ENCODE peak calls at places on chromosomes 5 and 9, in six cellular contexts. Q, T, I, J, L and M are unnamed samples.
A peak's percentile ranks its signal among the peaks of the same experiment; 100 is the strongest.

GRCh38 chr5:14721990-14722656 is 57.6 kb downstream of the OTULIN start:
- DNase-seq in Q (no peak), I (no peak), L (no peak), J (no peak), T (no peak), M (no peak)

GRCh38 chr9:123437201-123437600 is 81.2 kb downstream of the CRB2 start:
- DNase-seq in I (no peak), Q (no peak), T (no peak), L (no peak), J (no peak), M (no peak)

GRCh38 chr5:107636555-107636954 is 34.2 kb downstream of the EFNA5 start:
- DNase-seq in Q (no peak), I (no peak), L (no peak), J (no peak), T (no peak), M (no peak)

GRCh38 chr5:133934822-133935793 is 33.3 kb downstream of the C5orf15 start:
- DNase-seq in J (no peak), Q (no peak), L (no peak), I (no peak), T (no peak), M (no peak)

GRCh38 chr5:39523821-39524220 is 99.0 kb upstream of the DAB2 start:
- DNase-seq in I (no peak), L (no peak), J (no peak), T (no peak), Q (no peak), M (peak; percentile 72)

GRCh38 chr5:50666261-50667078 is at the start of gene PARP8:
- DNase-seq in I (no peak), T (peak; percentile 76), J (peak; percentile 61), Q (peak; percentile 17), L (no peak), M (no peak)

GRCh38 chr9:112841261-112841660 is 49.4 kb downstream of the SLC46A2 start:
- DNase-seq in I (no peak), Q (no peak), T (no peak), L (no peak), J (no peak), M (no peak)

GRCh38 chr9:36389590-36389989 is 10.5 kb downstream of the RNF38 start:
- DNase-seq in T (no peak), L (no peak), J (no peak), I (no peak), Q (no peak), M (no peak)

GRCh38 chr5:147685991-147686390 is 96.5 kb downstream of the JAKMIP2 start:
- DNase-seq in Q (no peak), L (no peak), J (no peak), T (no peak), I (no peak), M (no peak)

GRCh38 chr9:85514256-85514655 is 227.5 kb downstream of the AGTPBP1 start:
- DNase-seq in J (no peak), I (no peak), L (no peak), T (no peak), Q (no peak), M (no peak)

GRCh38 chr9:36946653-36947052 is 87.4 kb downstream of the PAX5 start:
- DNase-seq in I (no peak), J (no peak), T (no peak), L (no peak), Q (no peak), M (no peak)

GRCh38 chr5:167050568-167051214 is 1240.8 kb upstream of the WWC1 start:
- DNase-seq in J (no peak), T (no peak), I (no peak), Q (no peak), L (no peak), M (no peak)

GRCh38 chr5:103428411-103428871 is 134.1 kb downstream of the NUDT12 start:
- DNase-seq in J (no peak), Q (no peak), L (peak; percentile 68), I (peak; percentile 78), T (no peak), M (no peak)

GRCh38 chr9:86601697-86602096 is 247.5 kb upstream of the TUT7 start:
- DNase-seq in T (no peak), I (peak; percentile 33), Q (no peak), J (no peak), L (no peak), M (no peak)

DNA sequence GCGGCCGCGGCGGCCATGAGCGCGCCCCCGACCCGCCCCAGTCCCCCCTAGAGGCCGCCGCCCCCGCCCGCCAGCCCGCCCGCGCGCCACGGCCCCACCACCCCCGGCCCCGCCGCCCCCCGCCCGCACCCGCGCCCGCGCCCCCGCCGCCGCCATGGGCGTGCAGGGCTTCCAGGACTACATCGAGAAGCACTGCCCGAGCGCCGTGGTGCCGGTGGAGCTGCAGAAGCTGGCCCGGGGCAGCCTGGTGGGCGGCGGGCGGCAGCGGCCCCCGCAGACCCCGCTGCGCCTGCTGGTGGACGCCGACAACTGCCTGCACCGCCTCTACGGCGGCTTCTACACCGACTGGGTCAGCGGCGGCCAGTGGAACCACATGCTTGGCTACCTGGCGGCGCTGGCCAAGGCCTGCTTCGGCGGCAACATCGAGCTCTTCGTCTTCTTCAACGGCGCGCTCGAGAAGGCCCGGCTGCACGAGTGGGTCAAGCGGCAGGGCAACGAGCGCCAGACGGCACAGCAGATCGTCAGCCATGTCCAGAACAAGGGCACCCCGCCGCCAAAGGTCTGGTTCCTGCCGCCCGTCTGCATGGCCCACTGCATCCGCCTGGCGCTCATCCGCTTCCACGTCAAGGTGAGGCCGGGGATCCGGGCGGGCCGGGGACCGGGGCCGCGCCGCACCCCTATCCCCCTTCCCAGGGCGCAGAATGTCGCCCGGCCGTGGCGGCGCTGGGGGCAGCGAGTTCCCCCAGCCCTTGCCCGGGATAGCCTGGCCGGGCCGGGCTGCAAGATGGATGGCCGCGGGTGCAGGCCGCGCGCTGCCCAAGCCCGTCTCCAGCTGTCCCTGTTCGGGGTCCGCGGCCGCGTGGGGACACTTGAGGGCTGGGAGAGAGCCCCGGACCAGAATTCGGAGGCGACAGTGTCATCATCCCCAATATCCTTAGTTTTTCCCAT is 551 bp downstream of the FAM120A start:
- DNase-seq in L (no peak), I (no peak), T (peak; percentile 73), J (peak; percentile 64), Q (peak; percentile 48), M (no peak)
- TF ChIP-seq CTCF in L (no peak), I (no peak), T (no peak), J (peak; percentile 5), Q (no peak), M (no peak)

GRCh38 chr5:501040-501832 is 23.0 kb downstream of the SLC9A3 start:
- DNase-seq in T (no peak), Q (no peak), I (no peak), L (no peak), J (no peak), M (no peak)

GRCh38 chr5:501833-502184 is 22.4 kb downstream of the SLC9A3 start:
- DNase-seq in Q (no peak), T (no peak), L (no peak), I (no peak), J (no peak), M (no peak)

GRCh38 chr5:504326-505148 is 19.7 kb downstream of the SLC9A3 start:
- DNase-seq in J (no peak), L (no peak), T (no peak), I (no peak), Q (no peak), M (no peak)

GRCh38 chr5:500491-500890 is 23.8 kb downstream of the SLC9A3 start:
- DNase-seq in I (no peak), J (no peak), T (no peak), Q (no peak), L (no peak), M (no peak)

GRCh38 chr5:502325-503079 is 21.7 kb downstream of the SLC9A3 start:
- DNase-seq in L (no peak), I (no peak), J (no peak), Q (peak; percentile 41), T (no peak), M (no peak)
- H3K4me3 ChIP-seq in L (peak overlapping the region; percentile 58), I (no peak overlapping the region), J (no peak overlapping the region), Q (no peak overlapping the region), T (no peak overlapping the region), M (no peak overlapping the region)

GRCh38 chr5:91183743-91184142 is 199.4 kb downstream of the ARRDC3 start:
- DNase-seq in I (no peak), J (no peak), T (no peak), L (no peak), Q (no peak), M (no peak)

GRCh38 chr5:91180506-91180905 is 202.6 kb downstream of the ARRDC3 start:
- DNase-seq in T (no peak), I (no peak), J (no peak), L (no peak), Q (no peak), M (no peak)

GRCh38 chr5:91186101-91186500 is 197.0 kb downstream of the ARRDC3 start:
- DNase-seq in I (no peak), Q (no peak), J (no peak), L (no peak), T (no peak), M (no peak)

GRCh38 chr5:91179018-91179417 is 204.1 kb downstream of the ARRDC3 start:
- DNase-seq in T (no peak), Q (no peak), I (no peak), J (no peak), L (no peak), M (no peak)

DNA sequence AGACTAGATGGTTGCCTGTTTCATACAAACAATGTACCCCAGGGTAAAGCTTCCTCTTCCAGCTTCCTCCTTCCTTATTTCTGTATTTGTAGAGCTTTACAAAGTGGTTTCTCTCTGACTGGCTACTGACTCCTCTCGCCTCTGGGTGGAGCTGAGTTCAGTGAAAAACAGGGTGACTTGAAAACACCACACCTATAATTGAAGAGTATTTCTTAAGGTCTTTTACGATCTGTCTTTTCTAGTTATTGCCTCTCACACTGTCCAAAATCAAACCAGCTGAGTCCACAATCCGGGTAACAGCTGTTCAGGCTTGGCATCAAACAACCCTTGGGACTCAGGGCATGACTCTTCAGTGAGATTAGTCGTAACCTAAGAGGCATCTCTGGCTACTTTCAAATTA is 200.4 kb downstream of the ARRDC3 start:
- DNase-seq in L (no peak), Q (no peak), J (peak; percentile 68), T (no peak), I (no peak), M (no peak)
- TF ChIP-seq CTCF in L (no peak), Q (peak; percentile 9), J (peak; percentile 45), T (no peak), I (peak; percentile 7), M (no peak)

GRCh38 chr9:80157561-80157983 is 585.8 kb downstream of the TLE4 start:
- DNase-seq in I (no peak), T (no peak), J (no peak), L (no peak), Q (no peak), M (no peak)

GRCh38 chr9:80156725-80157124 is 585.0 kb downstream of the TLE4 start:
- DNase-seq in L (no peak), Q (no peak), I (no peak), T (no peak), J (no peak), M (no peak)

GRCh38 chr9:80156262-80156661 is 584.5 kb downstream of the TLE4 start:
- DNase-seq in J (no peak), I (no peak), L (no peak), Q (no peak), T (no peak), M (no peak)

GRCh38 chr9:80157128-80157527 is 585.4 kb downstream of the TLE4 start:
- DNase-seq in Q (no peak), L (no peak), T (no peak), I (no peak), J (no peak), M (no peak)

DNA sequence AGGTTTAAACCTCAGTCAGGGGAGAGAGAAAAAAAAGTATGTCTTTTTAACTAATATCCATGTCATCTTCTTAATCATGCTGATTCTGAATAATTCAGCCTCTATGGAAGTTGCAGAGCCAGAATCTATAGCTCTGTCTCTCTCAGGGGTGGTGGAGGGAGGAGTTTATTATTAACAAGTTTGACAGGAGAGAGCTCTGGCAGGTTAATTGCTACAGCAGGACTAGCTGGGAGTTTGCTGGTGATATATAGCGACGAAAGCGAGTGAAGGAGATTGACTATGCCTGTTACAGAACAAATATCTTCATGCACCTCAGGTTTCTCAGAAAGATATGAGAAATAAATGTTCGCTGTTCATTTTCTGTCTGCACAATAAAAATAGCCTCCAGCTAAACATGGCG is 586.4 kb downstream of the TLE4 start:
- DNase-seq in T (no peak), Q (no peak), L (no peak), I (no peak), J (no peak), M (no peak)
- H3K4me3 ChIP-seq in T (no peak overlapping the region), Q (no peak overlapping the region), L (no peak overlapping the region), I (no peak overlapping the region), J (no peak overlapping the region), M (no peak overlapping the region)